ENCODE peak calls at places on chromosome X, in eight cellular contexts. X, J, A, O, E, P, V and Y are unnamed samples.

GRCh38 chrX:41391606-41392005 is 55.5 kb upstream of the NYX start:
- DNase-seq in X (no peak), P (no peak), V (no peak), J (no peak), O (no peak), E (no peak), A (no peak), Y (no peak)

GRCh38 chrX:48890934-48891401 is 6.6 kb downstream of the TIMM17B start:
- DNase-seq in A (no peak), E (no peak), J (no peak), X (no peak), P (no peak), V (no peak), O (no peak), Y (no peak)

GRCh38 chrX:56798866-56799864 is 70.1 kb downstream of the NBDY start:
- DNase-seq in J (no peak), X (no peak), E (no peak), O (no peak), V (no peak), A (peak), P (no peak), Y (no peak)

GRCh38 chrX:455199-455598 is 68.5 kb upstream of the PPP2R3B start:
- DNase-seq in V (no peak), X (no peak), J (no peak), O (no peak), P (no peak), E (no peak), A (no peak), Y (no peak)

GRCh38 chrX:135194684-135195083 is 23.5 kb upstream of the CT55 start:
- DNase-seq in J (no peak), A (no peak), X (no peak), V (no peak), E (no peak), O (no peak), P (no peak), Y (no peak)

GRCh38 chrX:1212532-1212931 is at the start of gene CRLF2:
- DNase-seq in P (no peak), O (no peak), X (peak), A (no peak), J (no peak), V (no peak), E (no peak), Y (no peak)

GRCh38 chrX:65607070-65607742 is 60.2 kb upstream of the MSN start:
- DNase-seq in J (no peak), V (peak), A (no peak), O (no peak), P (no peak), E (no peak), X (peak), Y (no peak)

GRCh38 chrX:3094261-3094660 is 53.0 kb downstream of the ARSF start:
- DNase-seq in V (peak), J (no peak), P (no peak), X (no peak), O (no peak), A (peak), E (no peak), Y (no peak)

GRCh38 chrX:42241421-42241820 is 318.1 kb upstream of the CASK start:
- DNase-seq in V (no peak), X (no peak), J (no peak), E (no peak), P (no peak), O (peak), A (no peak), Y (no peak)

GRCh38 chrX:48460031-48460430 is 10.0 kb downstream of the SLC38A5 start:
- DNase-seq in O (no peak), V (no peak), J (no peak), X (no peak), A (no peak), P (no peak), E (no peak), Y (no peak)

GRCh38 chrX:80021611-80022010 is 7.1 kb downstream of the TBX22 start:
- DNase-seq in X (no peak), E (no peak), O (no peak), P (no peak), A (no peak), V (no peak), J (no peak), Y (no peak)

GRCh38 chrX:40260123-40260751 is 162.5 kb upstream of the BCOR start:
- DNase-seq in X (peak), O (no peak), V (no peak), J (no peak), P (no peak), E (no peak), A (no peak), Y (no peak)

GRCh38 chrX:776529-777230 is 146.1 kb downstream of the SHOX start:
- DNase-seq in O (no peak), A (no peak), X (no peak), P (no peak), J (no peak), V (no peak), E (no peak), Y (no peak)

GRCh38 chrX:10071451-10072163 is 85.2 kb upstream of the CLCN4 start:
- DNase-seq in J (no peak), V (no peak), O (no peak), P (no peak), E (no peak), A (no peak), X (no peak), Y (no peak)